ENCODE peak calls at places on chromosomes 16 and 17, in six cellular contexts. T, E, L, U, O and M are unnamed samples.

GRCh38 chr16:88634141-88634993 is 4.0 kb upstream of the IL17C start:
- DNase-seq in T (no peak), E (peak; percentile 78), L (peak; percentile 79), U (no peak), O (no peak), M (peak; percentile 61)

GRCh38 chr16:30659507-30660423 is 1.5 kb downstream of the FBRS start:
- DNase-seq in T (peak; percentile 77), E (no peak), L (no peak), U (no peak), O (no peak), M (peak; percentile 70)

GRCh38 chr16:4855804-4856203 is 8.5 kb downstream of the UBN1 start:
- DNase-seq in T (no peak), E (no peak), L (no peak), U (no peak), O (no peak), M (no peak)

GRCh38 chr16:47386201-47386718 is 74.6 kb downstream of the ITFG1 start:
- DNase-seq in T (no peak), E (no peak), L (no peak), U (no peak), O (no peak), M (no peak)

GRCh38 chr17:6153416-6153815 is 83.2 kb downstream of the WSCD1 start:
- DNase-seq in T (no peak), E (no peak), L (no peak), U (no peak), O (no peak), M (no peak)

GRCh38 chr16:17544785-17545184 is 74.0 kb upstream of the XYLT1 start:
- DNase-seq in T (no peak), E (peak; percentile 28), L (no peak), U (no peak), O (no peak), M (no peak)

GRCh38 chr16:27235055-27235937 is 32.0 kb downstream of the KDM8 start:
- DNase-seq in T (peak; percentile 90), E (peak; percentile 59), L (no peak), U (no peak), O (peak; percentile 40), M (peak; percentile 88)

GRCh38 chr17:7710341-7710740 is 5.3 kb downstream of the EFNB3 start:
- DNase-seq in T (no peak), E (no peak), L (no peak), U (no peak), O (no peak), M (no peak)

GRCh38 chr16:16144416-16144815 is 78.9 kb downstream of the ABCC6 start:
- DNase-seq in T (no peak), E (no peak), L (no peak), U (no peak), O (no peak), M (no peak)

GRCh38 chr17:36850794-36851193 is 86.5 kb upstream of the LHX1 start:
- DNase-seq in T (no peak), E (no peak), L (no peak), U (peak; percentile 35), O (peak; percentile 79), M (no peak)

GRCh38 chr16:46763147-46763546 is 15.0 kb upstream of the MYLK3 start:
- DNase-seq in T (no peak), E (no peak), L (no peak), U (no peak), O (no peak), M (no peak)

GRCh38 chr17:16250635-16251034 is 33.6 kb downstream of the PIGL start:
- DNase-seq in T (no peak), E (no peak), L (no peak), U (no peak), O (no peak), M (no peak)

GRCh38 chr17:1492249-1493206 is at the start of gene MYO1C:
- DNase-seq in T (no peak), E (no peak), L (no peak), U (no peak), O (no peak), M (no peak)